ENCODE peak calls at places on chromosomes 3 and 15, in six cellular contexts. One of them, this sample, is unnamed. For H3K4me1, the result is how much of the 10 kb centered on the place peaks cover.

GRCh38 chr3:66408458-66408857 is 92.4 kb downstream of the LRIG1 start:
- DNase-seq in A549: no peak
- DNase-seq in OCI-LY7: no peak
- DNase-seq in esophagus muscularis mucosa: no peak
- DNase-seq in cardiac muscle cell: no peak
- DNase-seq in upper lobe of left lung: no peak
- DNase-seq in this sample: no peak

GRCh38 chr15:48603123-48603500 is 42.4 kb downstream of the FBN1 start:
- DNase-seq in A549: no peak
- DNase-seq in OCI-LY7: no peak
- DNase-seq in esophagus muscularis mucosa: no peak
- DNase-seq in cardiac muscle cell: peak
- DNase-seq in upper lobe of left lung: no peak
- DNase-seq in this sample: no peak

GRCh38 chr3:192409203-192409837 is 318.0 kb downstream of the FGF12 start:
- DNase-seq in A549: peak
- DNase-seq in OCI-LY7: no peak
- DNase-seq in esophagus muscularis mucosa: no peak
- DNase-seq in cardiac muscle cell: peak
- DNase-seq in upper lobe of left lung: peak
- DNase-seq in this sample: no peak

GRCh38 chr3:98761656-98762229 is 1.4 kb upstream of the ST3GAL6 start:
- DNase-seq in A549: no peak
- DNase-seq in OCI-LY7: no peak
- DNase-seq in esophagus muscularis mucosa: no peak
- DNase-seq in cardiac muscle cell: no peak
- DNase-seq in upper lobe of left lung: no peak
- DNase-seq in this sample: no peak

GRCh38 chr15:56734013-56734625 is 810 bp upstream of the ZNF280D start:
- DNase-seq in A549: peak
- DNase-seq in OCI-LY7: peak
- DNase-seq in esophagus muscularis mucosa: no peak
- DNase-seq in cardiac muscle cell: no peak
- DNase-seq in upper lobe of left lung: no peak
- DNase-seq in this sample: no peak

GRCh38 chr3:67329358-67329757 is 325.1 kb downstream of the SUCLG2 start:
- DNase-seq in A549: no peak
- DNase-seq in OCI-LY7: no peak
- DNase-seq in esophagus muscularis mucosa: no peak
- DNase-seq in cardiac muscle cell: no peak
- DNase-seq in upper lobe of left lung: no peak
- DNase-seq in this sample: no peak

GRCh38 chr3:177673105-177673804 is 476.0 kb upstream of the TBL1XR1 start:
- DNase-seq in A549: peak
- DNase-seq in OCI-LY7: no peak
- DNase-seq in esophagus muscularis mucosa: no peak
- DNase-seq in cardiac muscle cell: peak
- DNase-seq in upper lobe of left lung: no peak
- DNase-seq in this sample: no peak

GRCh38 chr3:112038863-112039262 is 4.3 kb downstream of the TMPRSS7 start:
- DNase-seq in A549: peak
- DNase-seq in OCI-LY7: peak
- DNase-seq in esophagus muscularis mucosa: peak
- DNase-seq in cardiac muscle cell: peak
- DNase-seq in upper lobe of left lung: no peak
- DNase-seq in this sample: no peak

GRCh38 chr3:197256836-197257444 is 41.5 kb downstream of the DLG1 start:
- DNase-seq in A549: peak
- DNase-seq in OCI-LY7: peak
- DNase-seq in esophagus muscularis mucosa: no peak
- DNase-seq in cardiac muscle cell: peak
- DNase-seq in upper lobe of left lung: no peak
- DNase-seq in this sample: no peak

GRCh38 chr15:52336530-52336929 is 40.9 kb upstream of the MYO5C start:
- DNase-seq in A549: peak
- DNase-seq in OCI-LY7: peak
- DNase-seq in esophagus muscularis mucosa: no peak
- DNase-seq in cardiac muscle cell: no peak
- DNase-seq in upper lobe of left lung: no peak
- DNase-seq in this sample: no peak

GRCh38 chr3:178174201-178174880 is 361.9 kb upstream of the KCNMB2 start:
- DNase-seq in A549: no peak
- DNase-seq in OCI-LY7: no peak
- DNase-seq in esophagus muscularis mucosa: no peak
- DNase-seq in cardiac muscle cell: no peak
- DNase-seq in upper lobe of left lung: no peak
- DNase-seq in this sample: no peak

GRCh38 chr3:136621628-136622027 is 130.6 kb downstream of the STAG1 start:
- DNase-seq in A549: no peak
- DNase-seq in OCI-LY7: no peak
- DNase-seq in esophagus muscularis mucosa: no peak
- DNase-seq in cardiac muscle cell: peak
- DNase-seq in upper lobe of left lung: no peak
- DNase-seq in this sample: no peak

GRCh38 chr3:49721861-49722781 is 1.6 kb downstream of the GMPPB start:
- DNase-seq in A549: no peak
- DNase-seq in OCI-LY7: no peak
- DNase-seq in esophagus muscularis mucosa: no peak
- DNase-seq in cardiac muscle cell: no peak
- DNase-seq in upper lobe of left lung: peak
- DNase-seq in this sample: no peak

GRCh38 chr3:115960799-115961198 is 337.5 kb downstream of the GAP43 start:
- DNase-seq in A549: no peak
- DNase-seq in OCI-LY7: no peak
- DNase-seq in esophagus muscularis mucosa: no peak
- DNase-seq in cardiac muscle cell: peak
- DNase-seq in upper lobe of left lung: no peak
- DNase-seq in this sample: no peak

GRCh38 chr15:44726568-44727461 is 9.5 kb upstream of the TRIM69 start:
- DNase-seq in A549: peak
- DNase-seq in OCI-LY7: peak
- DNase-seq in esophagus muscularis mucosa: no peak
- DNase-seq in cardiac muscle cell: peak
- DNase-seq in upper lobe of left lung: no peak
- DNase-seq in this sample: peak

GRCh38 chr3:79983063-79983561 is 215.3 kb upstream of the ROBO1 start:
- DNase-seq in A549: no peak
- DNase-seq in OCI-LY7: no peak
- DNase-seq in esophagus muscularis mucosa: no peak
- DNase-seq in cardiac muscle cell: peak
- DNase-seq in upper lobe of left lung: no peak
- DNase-seq in this sample: no peak

GRCh38 chr15:58066042-58066867 is 744 bp upstream of the ALDH1A2 start:
- DNase-seq in A549: peak
- DNase-seq in OCI-LY7: peak
- DNase-seq in esophagus muscularis mucosa: no peak
- DNase-seq in cardiac muscle cell: peak
- DNase-seq in upper lobe of left lung: peak
- DNase-seq in this sample: peak

GRCh38 chr3:27271890-27272289 is 97.3 kb downstream of the NEK10 start:
- DNase-seq in A549: no peak
- DNase-seq in OCI-LY7: no peak
- DNase-seq in esophagus muscularis mucosa: no peak
- DNase-seq in cardiac muscle cell: no peak
- DNase-seq in upper lobe of left lung: no peak
- DNase-seq in this sample: no peak

DNA sequence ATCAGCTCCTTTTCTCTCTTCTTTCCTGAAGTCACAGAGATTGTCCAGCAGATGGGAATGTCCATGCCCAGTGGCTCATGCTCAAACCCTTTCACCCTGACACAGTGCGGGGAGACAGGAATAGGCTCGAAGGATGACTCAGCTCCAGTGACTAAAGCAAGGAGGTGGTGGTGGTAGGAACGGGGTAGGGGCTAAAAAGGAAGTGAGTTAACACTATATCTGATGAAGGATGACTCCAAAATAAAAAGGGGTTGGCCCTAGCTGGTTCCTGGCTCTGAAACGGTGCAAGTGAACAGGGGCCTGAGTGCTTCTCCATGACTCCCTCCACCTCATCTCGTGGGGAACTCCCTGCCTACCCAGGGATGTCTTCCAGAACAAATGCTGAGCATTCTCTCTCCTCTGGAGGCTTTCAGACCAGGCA is 167.4 kb upstream of the LPP start:
- DNase-seq in A549: peak
- DNase-seq in OCI-LY7: no peak
- DNase-seq in esophagus muscularis mucosa: no peak
- DNase-seq in cardiac muscle cell: peak
- DNase-seq in upper lobe of left lung: no peak
- DNase-seq in this sample: no peak
- TF ChIP-seq CTCF in A549: no peak
- TF ChIP-seq CTCF in OCI-LY7: no peak
- TF ChIP-seq CTCF in esophagus muscularis mucosa: no peak
- TF ChIP-seq CTCF in cardiac muscle cell: no peak
- TF ChIP-seq CTCF in upper lobe of left lung: no peak
- TF ChIP-seq CTCF in this sample: no peak

DNA sequence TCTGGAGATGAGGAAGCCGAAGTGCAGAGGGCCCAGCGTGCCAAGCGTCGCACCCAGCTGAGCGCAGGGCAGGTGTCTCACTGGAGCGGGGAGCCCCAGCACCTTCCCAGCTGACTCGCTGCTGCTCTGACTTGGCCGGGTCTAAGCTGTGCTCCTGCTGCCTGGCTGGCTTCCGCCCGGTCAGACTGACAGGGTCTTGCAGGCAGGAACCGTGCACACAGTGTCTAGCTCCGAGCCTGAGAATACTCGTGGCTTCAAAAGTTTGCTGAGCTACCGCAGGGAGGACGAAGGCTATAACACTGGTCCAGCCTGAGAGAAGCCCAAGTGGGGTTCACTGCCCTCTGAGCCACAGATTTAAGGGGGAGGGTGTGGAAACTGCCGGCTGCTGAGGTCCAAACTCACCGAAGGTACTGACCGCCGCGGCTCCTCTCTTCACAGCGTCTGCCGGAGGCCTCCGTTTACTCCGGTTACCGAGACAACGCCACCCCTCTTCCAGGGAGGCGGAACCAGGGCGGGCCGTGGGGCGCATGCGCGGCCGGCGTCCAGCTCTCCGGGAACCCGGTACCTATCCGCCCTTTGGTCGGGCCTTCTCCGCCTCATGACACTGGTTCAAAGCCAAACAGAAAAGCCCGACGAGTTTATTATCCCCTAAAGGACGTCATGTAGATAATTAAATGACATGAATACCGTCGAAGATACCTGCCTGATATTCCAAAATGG is at the start of gene CFAP44:
- DNase-seq in A549: no peak
- DNase-seq in OCI-LY7: no peak
- DNase-seq in esophagus muscularis mucosa: no peak
- DNase-seq in cardiac muscle cell: peak
- DNase-seq in upper lobe of left lung: peak
- DNase-seq in this sample: peak
- H3K4me3 ChIP-seq in A549: no peak
- H3K4me3 ChIP-seq in OCI-LY7: no peak
- H3K4me3 ChIP-seq in esophagus muscularis mucosa: peak
- H3K4me3 ChIP-seq in cardiac muscle cell: peak
- H3K4me3 ChIP-seq in upper lobe of left lung: peak
- H3K4me3 ChIP-seq in this sample: peak

GRCh38 chr15:40345225-40345866 is 4.6 kb upstream of the CCDC9B start:
- DNase-seq in A549: no peak
- DNase-seq in OCI-LY7: no peak
- DNase-seq in esophagus muscularis mucosa: no peak
- DNase-seq in cardiac muscle cell: no peak
- DNase-seq in upper lobe of left lung: no peak
- DNase-seq in this sample: no peak

GRCh38 chr15:40347559-40348470 is 3.0 kb upstream of the PHGR1 start:
- DNase-seq in A549: no peak
- DNase-seq in OCI-LY7: no peak
- DNase-seq in esophagus muscularis mucosa: no peak
- DNase-seq in cardiac muscle cell: no peak
- DNase-seq in upper lobe of left lung: peak
- DNase-seq in this sample: no peak

GRCh38 chr15:40346579-40347558 is 4.0 kb upstream of the PHGR1 start:
- DNase-seq in A549: no peak
- DNase-seq in OCI-LY7: no peak
- DNase-seq in esophagus muscularis mucosa: no peak
- DNase-seq in cardiac muscle cell: no peak
- DNase-seq in upper lobe of left lung: peak
- DNase-seq in this sample: no peak

GRCh38 chr15:40344631-40345120 is 3.9 kb upstream of the CCDC9B start:
- DNase-seq in A549: peak
- DNase-seq in OCI-LY7: peak
- DNase-seq in esophagus muscularis mucosa: no peak
- DNase-seq in cardiac muscle cell: peak
- DNase-seq in upper lobe of left lung: peak
- DNase-seq in this sample: peak

GRCh38 chr15:40345867-40346578 is 4.8 kb upstream of the PHGR1 start:
- DNase-seq in A549: no peak
- DNase-seq in OCI-LY7: no peak
- DNase-seq in esophagus muscularis mucosa: no peak
- DNase-seq in cardiac muscle cell: no peak
- DNase-seq in upper lobe of left lung: no peak
- DNase-seq in this sample: no peak
- H3K4me1 ChIP-seq in A549: under half
- H3K4me1 ChIP-seq in OCI-LY7: under half
- H3K4me1 ChIP-seq in esophagus muscularis mucosa: under half
- H3K4me1 ChIP-seq in cardiac muscle cell: under half
- H3K4me1 ChIP-seq in upper lobe of left lung: under half
- H3K4me1 ChIP-seq in this sample: under half

GRCh38 chr3:36695113-36695768 is 69.1 kb downstream of the DCLK3 start:
- DNase-seq in A549: no peak
- DNase-seq in OCI-LY7: no peak
- DNase-seq in esophagus muscularis mucosa: peak
- DNase-seq in cardiac muscle cell: peak
- DNase-seq in upper lobe of left lung: no peak
- DNase-seq in this sample: no peak

GRCh38 chr3:36698314-36698713 is 66.0 kb downstream of the DCLK3 start:
- DNase-seq in A549: no peak
- DNase-seq in OCI-LY7: no peak
- DNase-seq in esophagus muscularis mucosa: peak
- DNase-seq in cardiac muscle cell: no peak
- DNase-seq in upper lobe of left lung: no peak
- DNase-seq in this sample: no peak

GRCh38 chr3:36696799-36697198 is 67.6 kb downstream of the DCLK3 start:
- DNase-seq in A549: no peak
- DNase-seq in OCI-LY7: no peak
- DNase-seq in esophagus muscularis mucosa: peak
- DNase-seq in cardiac muscle cell: no peak
- DNase-seq in upper lobe of left lung: no peak
- DNase-seq in this sample: no peak

GRCh38 chr3:36695769-36696137 is 68.6 kb downstream of the DCLK3 start:
- DNase-seq in A549: no peak
- DNase-seq in OCI-LY7: no peak
- DNase-seq in esophagus muscularis mucosa: no peak
- DNase-seq in cardiac muscle cell: peak
- DNase-seq in upper lobe of left lung: no peak
- DNase-seq in this sample: no peak

GRCh38 chr3:36697397-36698001 is 66.9 kb downstream of the DCLK3 start:
- DNase-seq in A549: peak
- DNase-seq in OCI-LY7: no peak
- DNase-seq in esophagus muscularis mucosa: peak
- DNase-seq in cardiac muscle cell: no peak
- DNase-seq in upper lobe of left lung: no peak
- DNase-seq in this sample: no peak
- TF ChIP-seq CTCF in A549: peak
- TF ChIP-seq CTCF in OCI-LY7: no peak
- TF ChIP-seq CTCF in esophagus muscularis mucosa: no peak
- TF ChIP-seq CTCF in cardiac muscle cell: no peak
- TF ChIP-seq CTCF in upper lobe of left lung: no peak
- TF ChIP-seq CTCF in this sample: no peak

DNA sequence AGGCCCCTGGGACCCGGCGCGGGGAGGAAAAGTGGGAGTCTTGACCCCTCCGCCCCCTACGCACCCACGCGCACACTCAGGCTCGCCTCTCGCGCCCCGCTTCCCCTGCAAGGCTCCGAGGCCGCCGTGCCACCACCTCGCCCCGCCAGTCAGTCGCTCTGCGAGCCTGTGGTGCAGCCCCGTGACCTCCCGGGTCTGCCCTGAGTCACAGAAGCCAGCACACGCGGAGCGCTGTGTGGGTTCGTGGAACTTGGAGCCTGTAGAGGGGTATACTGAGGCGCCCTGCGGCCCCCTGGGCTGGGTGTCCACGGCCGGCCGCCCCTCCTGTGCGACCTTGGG is 387 bp upstream of the ALS2CL start:
- DNase-seq in A549: no peak
- DNase-seq in OCI-LY7: no peak
- DNase-seq in esophagus muscularis mucosa: no peak
- DNase-seq in cardiac muscle cell: no peak
- DNase-seq in upper lobe of left lung: peak
- DNase-seq in this sample: peak
- H3K4me3 ChIP-seq in A549: peak
- H3K4me3 ChIP-seq in OCI-LY7: no peak
- H3K4me3 ChIP-seq in esophagus muscularis mucosa: peak
- H3K4me3 ChIP-seq in cardiac muscle cell: no peak
- H3K4me3 ChIP-seq in upper lobe of left lung: peak
- H3K4me3 ChIP-seq in this sample: peak